ENCODE peak calls at places on chromosomes 1 and 21, in ten cellular contexts. I is spleen; U is stimulated activated CD4-positive, alpha-beta T cell treated with anti-CD3 and anti-CD28 coated beads, Interleukin-4, amount 100 ng/mL, for 24 hours; A is cardiac fibroblast; H is bronchial epithelial cell; V is stimulated activated naive CD8-positive, alpha-beta T cell treated with anti-CD3 and anti-CD28 coated beads, Interleukin-15, amount 100 ng/mL, for 72 hours; O is amygdala; E is T follicular helper cell; Q is stimulated activated CD8-positive, alpha-beta memory T cell treated with anti-CD3 and anti-CD28 coated beads, Interleukin-4, amount 100 ng/mL, for 1 hour; P is GM12865. F is an unnamed sample.

GRCh38 chr1:77888429-77889239 is at the start of gene NEXN:
- DNase-seq in A (peak), I (peak), U (peak), Q (no peak), H (no peak), E (no peak), P (peak), O (no peak), V (peak), F (peak)

GRCh38 chr21:37368536-37369279 is 2.1 kb downstream of the DYRK1A start:
- DNase-seq in A (peak), U (peak), O (no peak), E (no peak), V (no peak), I (no peak), P (peak), H (peak), Q (no peak), F (no peak)

GRCh38 chr21:27565418-27565817 is 598.5 kb upstream of the ADAMTS5 start:
- DNase-seq in I (no peak), U (no peak), O (no peak), V (no peak), P (no peak), H (no peak), E (no peak), A (no peak), Q (no peak), F (no peak)

GRCh38 chr1:235105051-235106043 is 23.3 kb downstream of the TOMM20 start:
- DNase-seq in I (no peak), A (no peak), V (peak), P (peak), O (no peak), U (no peak), E (no peak), Q (no peak), H (peak), F (no peak)

GRCh38 chr1:59375321-59376220 is 78.7 kb downstream of the FGGY start:
- DNase-seq in H (peak), V (no peak), O (no peak), Q (no peak), I (no peak), E (no peak), A (peak), U (no peak), P (no peak), F (no peak)

GRCh38 chr1:92108631-92109030 is 28.5 kb downstream of the BTBD8 start:
- DNase-seq in V (no peak), O (no peak), I (no peak), A (no peak), H (no peak), E (no peak), Q (no peak), P (no peak), U (no peak), F (no peak)

GRCh38 chr1:220291575-220291974 is 19.3 kb upstream of the RAB3GAP2 start:
- DNase-seq in H (no peak), A (no peak), I (no peak), E (no peak), Q (no peak), P (no peak), O (no peak), V (no peak), U (no peak), F (no peak)

GRCh38 chr21:41659791-41660560 is 106.9 kb downstream of the RIPK4 start:
- DNase-seq in U (no peak), E (no peak), P (no peak), V (no peak), A (peak), I (peak), O (no peak), H (no peak), Q (no peak), F (peak)

GRCh38 chr1:166080277-166080964 is 86.4 kb downstream of the FAM78B start:
- DNase-seq in P (peak), H (no peak), V (no peak), E (no peak), Q (no peak), U (no peak), O (no peak), A (no peak), I (no peak), F (peak)

GRCh38 chr1:223515416-223515815 is 122.2 kb downstream of the CCDC185 start:
- DNase-seq in V (peak), H (no peak), E (no peak), Q (peak), A (no peak), U (peak), O (no peak), P (no peak), I (no peak), F (no peak)

GRCh38 chr1:42146916-42147320 is 6.3 kb upstream of the GUCA2B start:
- DNase-seq in H (peak), U (peak), Q (peak), I (no peak), P (peak), A (peak), O (no peak), V (peak), E (peak), F (no peak)

GRCh38 chr1:66436378-66437135 is 97.4 kb upstream of the SGIP1 start:
- DNase-seq in A (peak), U (peak), H (peak), Q (no peak), O (no peak), V (peak), E (no peak), I (no peak), P (peak), F (no peak)

GRCh38 chr1:169339773-169340172 is 27.8 kb downstream of the NME7 start:
- DNase-seq in H (no peak), P (no peak), O (no peak), U (no peak), I (no peak), E (no peak), V (no peak), Q (no peak), A (no peak), F (no peak)

GRCh38 chr1:19504796-19505693 is 19.7 kb upstream of the CAPZB start:
- DNase-seq in O (no peak), E (no peak), I (no peak), A (peak), U (no peak), V (no peak), H (no peak), P (no peak), Q (no peak), F (no peak)

GRCh38 chr1:242568666-242569065 is 44.2 kb upstream of the PLD5 start:
- DNase-seq in P (no peak), I (no peak), A (no peak), O (no peak), H (no peak), U (no peak), E (no peak), Q (no peak), V (no peak), F (peak)

GRCh38 chr1:92186081-92186480 is 31.6 kb upstream of the C1orf146 start:
- DNase-seq in V (no peak), Q (no peak), O (no peak), H (peak), U (no peak), I (no peak), E (no peak), P (no peak), A (no peak), F (no peak)

GRCh38 chr1:216194721-216195120 is 228.5 kb downstream of the USH2A start:
- DNase-seq in V (no peak), O (no peak), E (no peak), P (no peak), U (no peak), H (no peak), Q (no peak), I (no peak), A (no peak), F (no peak)

GRCh38 chr1:52365091-52365745 is 787 bp downstream of the CC2D1B start:
- DNase-seq in H (peak), I (peak), Q (no peak), A (peak), E (no peak), O (no peak), P (no peak), U (no peak), V (peak), F (no peak)

GRCh38 chr1:23394176-23394575 is 24.5 kb upstream of the ZNF436 start:
- DNase-seq in P (no peak), E (no peak), H (peak), V (no peak), I (no peak), Q (no peak), A (peak), O (no peak), U (no peak), F (no peak)

GRCh38 chr1:234851450-234852438 is 241.8 kb upstream of the IRF2BP2 start:
- DNase-seq in Q (no peak), V (no peak), E (no peak), H (peak), U (no peak), P (peak), A (peak), I (no peak), O (no peak), F (peak)

GRCh38 chr1:177913762-177914540 is 55.9 kb downstream of the SEC16B start:
- DNase-seq in P (peak), U (no peak), O (no peak), I (no peak), E (no peak), V (no peak), Q (no peak), H (peak), A (peak), F (no peak)

GRCh38 chr1:17053071-17053684 is 654 bp downstream of the SDHB start:
- DNase-seq in A (no peak), U (no peak), H (no peak), V (no peak), O (no peak), E (no peak), P (no peak), I (no peak), Q (no peak), F (no peak)

GRCh38 chr1:79235221-79236002 is 228.9 kb upstream of the ADGRL4 start:
- DNase-seq in P (no peak), V (no peak), Q (no peak), H (no peak), U (no peak), O (no peak), E (no peak), I (no peak), A (peak), F (no peak)

GRCh38 chr1:84253891-84254290 is 47.6 kb upstream of the SAMD13 start:
- DNase-seq in Q (no peak), I (no peak), U (no peak), H (peak), P (no peak), A (peak), V (no peak), E (no peak), O (peak), F (no peak)

GRCh38 chr1:70685300-70686286 is 274.5 kb downstream of the CTH start:
- DNase-seq in V (peak), H (peak), Q (no peak), P (peak), I (no peak), O (no peak), U (peak), A (peak), E (peak), F (peak)

GRCh38 chr1:170910273-170910672 is 25.1 kb upstream of the MROH9 start:
- DNase-seq in A (peak), Q (no peak), V (no peak), O (no peak), H (peak), E (no peak), P (no peak), I (no peak), U (no peak), F (no peak)

GRCh38 chr21:34129039-34129891 is 55.9 kb downstream of the MRPS6 start:
- DNase-seq in I (no peak), Q (peak), E (peak), U (peak), H (peak), P (no peak), V (peak), A (peak), O (no peak), F (no peak)

GRCh38 chr1:11526071-11526895 is 47.3 kb downstream of the DISP3 start:
- DNase-seq in Q (no peak), H (peak), I (no peak), O (no peak), V (no peak), E (no peak), P (no peak), U (no peak), A (no peak), F (peak)

GRCh38 chr1:89553195-89553584 is 28.6 kb downstream of the LRRC8B start:
- DNase-seq in Q (no peak), H (peak), U (no peak), A (no peak), P (no peak), V (no peak), E (no peak), I (no peak), O (no peak), F (no peak)

GRCh38 chr1:84345220-84345619 is 43.7 kb downstream of the SAMD13 start:
- DNase-seq in U (no peak), Q (no peak), P (no peak), O (no peak), A (peak), H (no peak), E (no peak), I (no peak), V (no peak), F (no peak)

GRCh38 chr1:196152086-196152485 is 456.2 kb downstream of the KCNT2 start:
- DNase-seq in V (no peak), I (no peak), E (no peak), H (peak), Q (no peak), P (peak), O (no peak), U (no peak), A (peak), F (no peak)

GRCh38 chr1:1256956-1257871 is 10.7 kb upstream of the C1QTNF12 start:
- DNase-seq in E (no peak), A (no peak), V (no peak), Q (no peak), H (no peak), U (no peak), I (no peak), P (no peak), O (no peak), F (no peak)

GRCh38 chr21:39020751-39021474 is 162.3 kb downstream of the PSMG1 start:
- DNase-seq in V (no peak), E (no peak), O (no peak), P (no peak), H (peak), I (peak), U (no peak), A (peak), Q (no peak), F (peak)

GRCh38 chr1:204723131-204723787 is 37.7 kb upstream of the LRRN2 start:
- DNase-seq in U (no peak), O (peak), A (no peak), H (no peak), V (no peak), E (no peak), P (peak), I (no peak), Q (no peak), F (no peak)

GRCh38 chr1:94068831-94069648 is 51.9 kb downstream of the ABCA4 start:
- DNase-seq in O (no peak), Q (no peak), H (peak), V (no peak), I (no peak), P (no peak), A (peak), E (no peak), U (no peak), F (no peak)